ENCODE peak calls at places on chromosome X, in seven cellular contexts. F, M, I, P, Q, X and V are unnamed samples.
A peak's percentile ranks its signal among the peaks of the same experiment; 100 is the strongest.

GRCh38 chrX:135389243-135389642 is 32.5 kb upstream of the SMIM10L2A start:
- DNase-seq in F (no peak), M (no peak), I (no peak), P (no peak), Q (no peak), X (no peak), V (no peak)

GRCh38 chrX:87813566-87813965 is 296.0 kb downstream of the KLHL4 start:
- DNase-seq in F (no peak), M (no peak), I (no peak), P (no peak), Q (no peak), X (no peak), V (no peak)

GRCh38 chrX:124719060-124719459 is 372.7 kb downstream of the SH2D1A start:
- DNase-seq in F (no peak), M (no peak), I (no peak), P (no peak), Q (no peak), X (no peak), V (no peak)

GRCh38 chrX:68997911-68998310 is 167.3 kb downstream of the PJA1 start:
- DNase-seq in F (peak; percentile 75), M (peak; percentile 14), I (peak; percentile 73), P (peak; percentile 64), Q (no peak), X (peak; percentile 77), V (no peak)

GRCh38 chrX:148552775-148553174 is 52.4 kb downstream of the AFF2 start:
- DNase-seq in F (no peak), M (no peak), I (no peak), P (no peak), Q (no peak), X (no peak), V (no peak)

GRCh38 chrX:1784773-1785172 is 169.9 kb downstream of the ASMT start:
- DNase-seq in F (no peak), M (no peak), I (no peak), P (no peak), Q (no peak), X (no peak), V (no peak)

GRCh38 chrX:26922278-26922677 is 540.9 kb downstream of the PPP4R3C start:
- DNase-seq in F (no peak), M (no peak), I (peak; percentile 41), P (no peak), Q (no peak), X (peak; percentile 7), V (no peak)

GRCh38 chrX:99494668-99495067 is 915.4 kb downstream of the PCDH19 start:
- DNase-seq in F (no peak), M (no peak), I (no peak), P (no peak), Q (no peak), X (no peak), V (no peak)

GRCh38 chrX:17226736-17227135 is 148.3 kb upstream of the NHS start:
- DNase-seq in F (no peak), M (no peak), I (no peak), P (no peak), Q (no peak), X (no peak), V (no peak)

GRCh38 chrX:17854069-17854468 is 7.0 kb downstream of the RAI2 start:
- DNase-seq in F (no peak), M (no peak), I (no peak), P (no peak), Q (no peak), X (no peak), V (no peak)

GRCh38 chrX:101550825-101551767 is 749 bp downstream of the ARMCX1 start:
- DNase-seq in F (peak; percentile 67), M (peak; percentile 45), I (peak; percentile 41), P (peak; percentile 52), Q (peak; percentile 30), X (peak; percentile 31), V (peak; percentile 46)

GRCh38 chrX:133475521-133475920 is 60.2 kb upstream of the GPC4 start:
- DNase-seq in F (peak; percentile 46), M (no peak), I (no peak), P (no peak), Q (no peak), X (no peak), V (no peak)

GRCh38 chrX:143634373-143634685 is 1.6 kb downstream of the SLITRK4 start:
- DNase-seq in F (no peak), M (peak; percentile 12), I (no peak), P (peak; percentile 11), Q (no peak), X (no peak), V (peak; percentile 3)

GRCh38 chrX:14051416-14051815 is 21.7 kb upstream of the GEMIN8 start:
- DNase-seq in F (no peak), M (no peak), I (no peak), P (no peak), Q (no peak), X (peak; percentile 14), V (no peak)

GRCh38 chrX:50615570-50616158 is 145.0 kb upstream of the DGKK start:
- DNase-seq in F (no peak), M (peak; percentile 19), I (no peak), P (no peak), Q (no peak), X (no peak), V (no peak)

GRCh38 chrX:50617183-50617582 is 146.6 kb upstream of the DGKK start:
- DNase-seq in F (no peak), M (no peak), I (no peak), P (no peak), Q (no peak), X (no peak), V (no peak)

GRCh38 chrX:50622751-50623150 is 152.1 kb upstream of the DGKK start:
- DNase-seq in F (no peak), M (no peak), I (no peak), P (no peak), Q (no peak), X (no peak), V (no peak)

GRCh38 chrX:50614460-50614859 is 143.8 kb upstream of the DGKK start:
- DNase-seq in F (no peak), M (no peak), I (no peak), P (no peak), Q (no peak), X (no peak), V (no peak)

DNA sequence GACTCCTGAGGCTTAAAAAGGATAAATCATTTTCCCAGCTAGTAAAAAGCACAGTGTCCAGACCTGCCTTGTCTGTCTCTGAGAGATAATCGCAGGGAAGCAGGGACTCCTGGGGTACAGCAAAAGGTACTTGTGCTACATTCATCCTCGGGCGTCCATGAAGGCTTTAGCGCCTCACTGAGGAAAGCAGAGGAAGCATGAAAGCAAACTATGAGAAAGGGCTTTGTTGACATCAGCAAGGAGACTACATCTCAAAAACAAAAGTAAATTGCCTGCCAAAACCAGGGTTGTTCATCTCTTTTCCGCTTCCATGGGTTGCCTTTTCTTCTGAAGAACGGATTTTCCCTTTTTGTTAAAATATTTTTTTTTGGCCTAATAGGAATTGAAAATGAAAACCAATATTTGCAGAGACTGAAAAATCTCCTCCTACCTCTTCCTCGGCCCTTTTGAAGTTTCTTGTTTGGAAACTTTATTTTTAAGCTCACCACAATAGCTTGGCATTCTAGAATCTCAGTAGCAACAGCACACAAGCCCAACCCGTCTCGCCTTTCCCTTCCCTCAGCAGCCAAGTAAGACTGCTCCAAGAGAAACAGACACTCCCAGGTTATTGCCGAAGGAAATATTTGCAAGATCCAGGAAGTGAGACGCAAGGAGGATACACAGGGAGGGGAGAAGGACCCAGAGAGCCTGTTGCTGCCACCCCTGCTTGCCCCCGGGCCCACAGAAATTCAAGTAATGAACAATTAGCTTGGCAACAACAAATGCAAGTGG is 148.3 kb upstream of the DGKK start:
- DNase-seq in F (no peak), M (no peak), I (no peak), P (no peak), Q (no peak), X (peak; percentile 1), V (no peak)
- TF ChIP-seq CTCF in F (no peak), M (no peak), I (no peak), P (no peak), Q (no peak), X (no peak), V (no peak)

GRCh38 chrX:137342969-137343368 is 223.0 kb upstream of the ZIC3 start:
- DNase-seq in F (no peak), M (no peak), I (no peak), P (no peak), Q (no peak), X (no peak), V (no peak)
- TF ChIP-seq CTCF in F (no peak), M (no peak), I (no peak), P (no peak), Q (no peak), X (no peak), V (no peak)

GRCh38 chrX:131045786-131046185 is 12.4 kb upstream of the ARHGAP36 start:
- DNase-seq in F (no peak), M (no peak), I (no peak), P (no peak), Q (no peak), X (no peak), V (no peak)

GRCh38 chrX:131046596-131046995 is 11.6 kb upstream of the ARHGAP36 start:
- DNase-seq in F (no peak), M (no peak), I (no peak), P (no peak), Q (no peak), X (no peak), V (no peak)

GRCh38 chrX:131041652-131042051 is 16.5 kb upstream of the ARHGAP36 start:
- DNase-seq in F (no peak), M (no peak), I (no peak), P (no peak), Q (no peak), X (no peak), V (no peak)

GRCh38 chrX:131040781-131041180 is 17.4 kb upstream of the ARHGAP36 start:
- DNase-seq in F (no peak), M (no peak), I (no peak), P (no peak), Q (no peak), X (no peak), V (no peak)
- TF ChIP-seq CTCF in F (no peak), M (no peak), I (no peak), P (no peak), Q (no peak), X (no peak), V (no peak)

GRCh38 chrX:153670748-153671588 is 2.6 kb downstream of the PNCK start:
- DNase-seq in F (no peak), M (no peak), I (no peak), P (no peak), Q (no peak), X (no peak), V (no peak)

GRCh38 chrX:153667931-153668396 is 5.6 kb downstream of the PNCK start:
- DNase-seq in F (peak; percentile 91), M (peak; percentile 89), I (peak; percentile 72), P (peak; percentile 94), Q (peak; percentile 71), X (peak; percentile 71), V (peak; percentile 76)

GRCh38 chrX:153669901-153670731 is 3.5 kb downstream of the PNCK start:
- DNase-seq in F (no peak), M (no peak), I (no peak), P (no peak), Q (no peak), X (no peak), V (no peak)

GRCh38 chrX:153668423-153669173 is 5.0 kb downstream of the PNCK start:
- DNase-seq in F (no peak), M (no peak), I (no peak), P (no peak), Q (no peak), X (no peak), V (no peak)

GRCh38 chrX:153669174-153669890 is 4.3 kb downstream of the PNCK start:
- DNase-seq in F (no peak), M (no peak), I (no peak), P (no peak), Q (no peak), X (peak; percentile 10), V (peak; percentile 60)
- TF ChIP-seq CTCF in F (peak; percentile 68), M (peak; percentile 29), I (peak; percentile 76), P (peak; percentile 69), Q (peak; percentile 60), X (peak; percentile 52), V (peak; percentile 87)

GRCh38 chrX:136608295-136608933 is 39.5 kb upstream of the CD40LG start:
- DNase-seq in F (peak; percentile 33), M (peak; percentile 18), I (peak; percentile 12), P (peak; percentile 13), Q (peak; percentile 13), X (peak; percentile 41), V (peak; percentile 3)
- TF ChIP-seq CTCF in F (peak; percentile 21), M (no peak), I (peak; percentile 23), P (no peak), Q (peak; percentile 18), X (peak; percentile 32), V (no peak)